ENCODE peak calls at places on chromosome 16, in seven cellular contexts. V is hepatocyte, F is astrocyte of the cerebellum, D is neural crest cell, X is neural progenitor cell, E is esophagus squamous epithelium, H is mammary epithelial cell. R is an unnamed sample.

GRCh38 chr16:83769397-83770008 is 38.3 kb upstream of the HSBP1 start:
- DNase-seq in V (no peak), F (no peak), D (no peak), X (no peak), E (no peak), H (no peak), R (no peak)

GRCh38 chr16:68300736-68301459 is 9.8 kb downstream of the SLC7A6OS start:
- DNase-seq in V (no peak), F (no peak), D (no peak), X (no peak), E (no peak), H (no peak), R (no peak)

GRCh38 chr16:57484515-57485005 is 1.7 kb downstream of the DOK4 start:
- DNase-seq in V (no peak), F (no peak), D (no peak), X (no peak), E (no peak), H (no peak), R (no peak)

GRCh38 chr16:67968440-67969285 is at the start of gene SLC12A4:
- DNase-seq in V (peak), F (no peak), D (peak), X (peak), E (peak), H (peak), R (no peak)

GRCh38 chr16:79011282-79011681 is 589.3 kb downstream of the MAF start:
- DNase-seq in V (no peak), F (no peak), D (no peak), X (no peak), E (no peak), H (no peak), R (no peak)

GRCh38 chr16:24686678-24687077 is 42.8 kb upstream of the TNRC6A start:
- DNase-seq in V (no peak), F (no peak), D (peak), X (peak), E (no peak), H (no peak), R (no peak)

GRCh38 chr16:30844671-30845449 is 49.0 kb downstream of the BCL7C start:
- DNase-seq in V (peak), F (peak), D (peak), X (peak), E (peak), H (peak), R (peak)

GRCh38 chr16:48115299-48115698 is 40.5 kb downstream of the ABCC12 start:
- DNase-seq in V (no peak), F (no peak), D (no peak), X (no peak), E (no peak), H (no peak), R (no peak)

GRCh38 chr16:84024854-84025253 is 17.7 kb downstream of the SLC38A8 start:
- DNase-seq in V (no peak), F (peak), D (no peak), X (no peak), E (no peak), H (peak), R (no peak)

GRCh38 chr16:83054302-83054701 is 427.5 kb downstream of the CDH13 start:
- DNase-seq in V (no peak), F (no peak), D (no peak), X (no peak), E (no peak), H (peak), R (no peak)

GRCh38 chr16:15739940-15740339 is 89.9 kb downstream of the NDE1 start:
- DNase-seq in V (no peak), F (no peak), D (no peak), X (no peak), E (no peak), H (no peak), R (no peak)

GRCh38 chr16:23519282-23519681 is 9.0 kb upstream of the GGA2 start:
- DNase-seq in V (no peak), F (no peak), D (no peak), X (no peak), E (no peak), H (no peak), R (no peak)

GRCh38 chr16:57479043-57479421 is 7.3 kb downstream of the DOK4 start:
- DNase-seq in V (no peak), F (no peak), D (no peak), X (no peak), E (no peak), H (no peak), R (no peak)

GRCh38 chr16:47553853-47554564 is 92.9 kb downstream of the PHKB start:
- DNase-seq in V (peak), F (no peak), D (no peak), X (no peak), E (no peak), H (no peak), R (no peak)

GRCh38 chr16:49487746-49488145 is 114.1 kb downstream of the C16orf78 start:
- DNase-seq in V (no peak), F (no peak), D (no peak), X (no peak), E (no peak), H (no peak), R (no peak)

GRCh38 chr16:57802635-57803412 is 533 bp upstream of the KIFC3 start:
- DNase-seq in V (peak), F (no peak), D (peak), X (peak), E (no peak), H (peak), R (no peak)

GRCh38 chr16:48505705-48506104 is 104.3 kb downstream of the N4BP1 start:
- DNase-seq in V (no peak), F (no peak), D (no peak), X (no peak), E (no peak), H (no peak), R (no peak)

DNA sequence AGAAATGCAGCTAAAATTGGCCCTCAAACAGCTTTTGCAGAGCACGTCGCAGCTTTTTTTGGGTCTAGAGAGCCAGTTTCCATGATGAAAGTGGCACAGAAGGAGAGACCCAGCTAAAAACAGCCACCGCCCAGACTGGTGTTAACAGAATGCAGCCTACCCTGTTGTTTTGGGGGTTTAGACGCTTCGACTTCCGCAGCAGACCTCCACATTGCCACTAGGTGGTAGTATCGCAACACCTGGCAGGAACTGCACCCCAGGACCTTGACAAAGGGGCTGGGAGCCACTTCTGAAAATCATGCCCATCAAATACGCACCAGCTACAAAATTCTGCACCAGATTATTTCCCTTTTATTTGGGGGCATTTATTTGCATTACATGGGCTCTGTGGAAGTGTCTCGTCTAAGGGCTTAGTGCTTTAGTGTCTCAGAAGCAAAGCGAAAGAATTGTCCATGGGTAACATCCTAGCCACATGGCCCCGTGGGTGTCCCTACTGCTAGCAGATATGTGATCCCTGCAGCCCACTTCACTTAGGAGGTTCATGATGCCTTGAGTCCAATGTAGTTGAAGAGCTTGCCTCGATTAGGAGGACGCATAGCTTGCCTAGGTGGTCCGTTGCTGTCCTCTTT is 167.1 kb downstream of the HAPSTR1 start:
- DNase-seq in V (peak), F (no peak), D (peak), X (peak), E (no peak), H (peak), R (no peak)
- TF ChIP-seq CTCF in V (peak), F (peak), D (peak), X (peak), E (peak), H (peak), R (peak)

GRCh38 chr16:55118701-55119260 is 188.1 kb downstream of the IRX5 start:
- DNase-seq in V (no peak), F (no peak), D (no peak), X (no peak), E (no peak), H (no peak), R (no peak)
- TF ChIP-seq CTCF in V (no peak), F (no peak), D (no peak), X (no peak), E (no peak), H (no peak), R (no peak)

GRCh38 chr16:66660422-66661209 is 35.9 kb downstream of the CMTM4 start:
- DNase-seq in V (peak), F (peak), D (peak), X (peak), E (no peak), H (peak), R (peak)

GRCh38 chr16:66661210-66661560 is 35.4 kb downstream of the CMTM4 start:
- DNase-seq in V (no peak), F (no peak), D (no peak), X (no peak), E (no peak), H (no peak), R (no peak)

GRCh38 chr16:66658860-66659190 is 37.7 kb downstream of the CMTM4 start:
- DNase-seq in V (no peak), F (no peak), D (no peak), X (no peak), E (no peak), H (no peak), R (no peak)

GRCh38 chr16:66658143-66658859 is 38.2 kb downstream of the CMTM4 start:
- DNase-seq in V (no peak), F (no peak), D (no peak), X (no peak), E (no peak), H (no peak), R (no peak)

GRCh38 chr16:66662445-66663194 is 33.9 kb downstream of the CMTM4 start:
- DNase-seq in V (peak), F (no peak), D (no peak), X (no peak), E (no peak), H (peak), R (no peak)
- TF ChIP-seq CTCF in V (peak), F (peak), D (peak), X (peak), E (peak), H (peak), R (peak)

GRCh38 chr16:29820271-29820701 is at the start of gene MVP:
- DNase-seq in V (peak), F (no peak), D (no peak), X (no peak), E (no peak), H (peak), R (no peak)
- TF ChIP-seq CTCF in V (no peak), F (no peak), D (no peak), X (no peak), E (no peak), H (no peak), R (no peak)

GRCh38 chr16:89945654-89946053 is 2.9 kb upstream of the DEF8 start:
- DNase-seq in V (no peak), F (no peak), D (no peak), X (no peak), E (no peak), H (no peak), R (no peak)
- TF ChIP-seq CTCF in V (no peak), F (no peak), D (no peak), X (no peak), E (no peak), H (no peak), R (no peak)

GRCh38 chr16:2090819-2091721 is 43.3 kb downstream of the TSC2 start:
- DNase-seq in V (peak), F (peak), D (peak), X (peak), E (no peak), H (no peak), R (no peak)
- TF ChIP-seq CTCF in V (peak), F (no peak), D (peak), X (peak), E (no peak), H (no peak), R (no peak)

DNA sequence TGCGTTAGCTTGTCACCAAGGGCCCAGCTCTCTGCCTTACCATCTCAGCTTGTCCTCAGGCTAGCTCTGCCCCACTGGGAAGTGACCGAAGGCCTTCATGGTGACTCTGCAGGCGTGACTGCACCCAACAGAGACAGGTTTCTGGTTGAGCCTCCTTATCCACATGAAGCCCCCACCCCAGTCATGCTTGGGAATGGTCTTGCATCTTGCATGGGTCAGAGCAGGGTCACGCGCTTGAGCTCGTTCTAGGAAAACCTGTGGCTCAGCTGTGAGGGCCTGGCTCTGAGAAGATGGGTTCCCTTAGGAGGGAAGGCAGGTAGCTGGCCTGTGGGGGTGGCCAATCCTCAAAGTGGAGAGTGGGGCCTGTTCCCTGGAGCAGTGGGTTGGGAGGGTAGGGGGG is 122.8 kb downstream of the BANP start:
- DNase-seq in V (no peak), F (no peak), D (no peak), X (no peak), E (no peak), H (no peak), R (no peak)
- TF ChIP-seq CTCF in V (no peak), F (no peak), D (no peak), X (no peak), E (no peak), H (no peak), R (no peak)

R was measured in AG04450.